ENCODE peak calls at places on chromosomes 5 and 9, in eight cellular contexts. X is lower lobe of right lung, O is PC-9, J is endodermal cell, H is fibroblast of lung, Q is PC-3, C is keratinocyte, R is body of pancreas. G is an unnamed sample.

GRCh38 chr5:53359906-53360305 is 120.5 kb upstream of the FST start:
- DNase-seq in J (no peak), H (no peak), C (no peak), X (no peak), O (no peak), Q (peak; percentile 79), R (no peak), G (peak; percentile 74)

GRCh38 chr9:104572612-104573011 is 3.6 kb downstream of the OR13C8 start:
- DNase-seq in C (no peak), J (no peak), O (no peak), Q (no peak), X (no peak), H (no peak), R (no peak), G (no peak)

GRCh38 chr5:107389130-107389553 is 281.6 kb downstream of the EFNA5 start:
- DNase-seq in H (peak; percentile 57), O (peak; percentile 41), X (no peak), C (no peak), Q (peak; percentile 87), R (no peak), J (no peak), G (peak; percentile 51)

GRCh38 chr5:134524219-134524825 is 1.1 kb upstream of the JADE2 start:
- DNase-seq in Q (peak; percentile 69), H (peak; percentile 82), J (peak; percentile 95), C (no peak), X (peak; percentile 90), R (peak; percentile 91), O (peak; percentile 85), G (peak; percentile 72)

GRCh38 chr5:114702111-114702510 is 340.2 kb downstream of the KCNN2 start:
- DNase-seq in J (no peak), C (no peak), Q (no peak), R (no peak), O (no peak), H (no peak), X (no peak), G (no peak)

GRCh38 chr5:17292434-17293015 is 75.1 kb downstream of the BASP1 start:
- DNase-seq in J (no peak), R (no peak), C (no peak), O (no peak), H (no peak), Q (no peak), X (no peak), G (no peak)

GRCh38 chr9:19336166-19336565 is 43.9 kb downstream of the RPS6 start:
- DNase-seq in R (no peak), H (no peak), Q (no peak), X (no peak), J (no peak), C (no peak), O (no peak), G (no peak)

GRCh38 chr5:115557667-115558387 is 13.3 kb upstream of the FEM1C start:
- DNase-seq in H (no peak), C (no peak), J (no peak), R (peak; percentile 63), O (no peak), Q (no peak), X (no peak), G (no peak)

GRCh38 chr5:177195307-177195952 is 61.9 kb downstream of the NSD1 start:
- DNase-seq in R (no peak), X (no peak), Q (no peak), C (no peak), O (no peak), H (no peak), J (no peak), G (no peak)

GRCh38 chr9:124257865-124258764 is at the start of gene NEK6:
- DNase-seq in H (peak; percentile 62), J (peak; percentile 83), X (peak; percentile 73), R (peak; percentile 36), C (no peak), Q (peak; percentile 31), O (no peak), G (peak; percentile 47)

GRCh38 chr5:158153508-158153907 is 294.6 kb upstream of the CLINT1 start:
- DNase-seq in C (no peak), O (no peak), X (no peak), H (no peak), Q (no peak), J (no peak), R (no peak), G (no peak)

GRCh38 chr5:157618366-157618765 is 33.9 kb downstream of the SOX30 start:
- DNase-seq in H (no peak), J (no peak), Q (no peak), C (no peak), X (no peak), R (no peak), O (no peak), G (no peak)

GRCh38 chr5:59040007-59040803 is 457.3 kb downstream of the RAB3C start:
- DNase-seq in C (no peak), X (no peak), O (no peak), R (no peak), J (no peak), H (peak; percentile 81), Q (no peak), G (no peak)

GRCh38 chr5:155275214-155275613 is 261.7 kb downstream of the KIF4B start:
- DNase-seq in C (no peak), R (no peak), O (no peak), H (no peak), X (no peak), Q (no peak), J (peak; percentile 54), G (no peak)

GRCh38 chr5:160310910-160311295 is 1.5 kb downstream of the CCNJL start:
- DNase-seq in Q (no peak), C (no peak), J (peak; percentile 65), X (no peak), R (no peak), H (no peak), O (no peak), G (no peak)

GRCh38 chr5:38434981-38435710 is 121.3 kb downstream of the LIFR start:
- DNase-seq in C (no peak), X (no peak), J (no peak), Q (no peak), H (peak; percentile 55), O (no peak), R (no peak), G (no peak)

GRCh38 chr9:18077941-18078678 is 395.8 kb upstream of the ADAMTSL1 start:
- DNase-seq in X (no peak), Q (peak; percentile 69), R (no peak), O (no peak), H (no peak), J (no peak), C (no peak), G (peak; percentile 21)

GRCh38 chr5:37045703-37046102 is 169.1 kb downstream of the NIPBL start:
- DNase-seq in O (no peak), R (no peak), Q (no peak), X (no peak), H (no peak), J (no peak), C (no peak), G (no peak)

GRCh38 chr9:119268985-119269384 is 100.2 kb downstream of the BRINP1 start:
- DNase-seq in R (no peak), X (no peak), Q (no peak), J (no peak), C (no peak), O (no peak), H (no peak), G (peak; percentile 48)

GRCh38 chr5:179908528-179908927 is 831 bp upstream of the TBC1D9B start:
- DNase-seq in J (peak; percentile 89), R (no peak), O (no peak), C (no peak), X (no peak), H (no peak), Q (no peak), G (no peak)

GRCh38 chr9:1100945-1101344 is 50.8 kb downstream of the DMRT2 start:
- DNase-seq in C (no peak), O (no peak), H (peak; percentile 28), X (no peak), R (peak; percentile 55), J (peak; percentile 66), Q (peak; percentile 65), G (peak; percentile 9)

GRCh38 chr5:153802419-153802818 is 236.3 kb downstream of the FAM114A2 start:
- DNase-seq in X (no peak), C (no peak), R (no peak), H (no peak), J (no peak), O (no peak), Q (no peak), G (no peak)

DNA sequence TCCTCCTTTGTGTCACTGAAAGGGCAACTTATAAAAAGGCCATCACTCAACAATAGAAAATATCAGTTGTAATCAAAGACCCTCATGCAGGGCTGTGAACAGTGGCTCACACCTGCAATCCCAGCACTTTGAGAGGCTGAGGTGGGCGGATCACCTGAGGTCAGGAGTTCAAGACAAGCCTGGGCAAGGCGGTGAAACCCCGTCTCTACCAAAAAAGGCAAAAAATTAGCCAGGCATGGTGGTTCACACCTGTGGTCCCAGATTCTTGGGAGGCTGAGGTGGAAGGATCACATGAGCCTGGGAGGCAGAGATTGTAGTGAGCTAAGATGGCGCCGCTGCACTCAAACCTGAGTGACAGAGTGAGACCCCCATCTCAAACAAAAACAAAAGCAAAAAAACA is 24.7 kb downstream of the GLDC start:
- DNase-seq in J (no peak), X (no peak), H (no peak), R (no peak), C (no peak), Q (no peak), O (no peak), G (no peak)
- H3K4me1 ChIP-seq in J (peaks cover 3% of the 10 kb centered on the region), X (no peaks in the 10 kb centered on the region), H (no peaks in the 10 kb centered on the region), R (no peaks in the 10 kb centered on the region), C (no peaks in the 10 kb centered on the region), Q (no peaks in the 10 kb centered on the region), O (no peaks in the 10 kb centered on the region), G (no peaks in the 10 kb centered on the region)

GRCh38 chr5:11037080-11037479 is 276.0 kb upstream of the DAP start:
- DNase-seq in J (no peak), C (no peak), O (no peak), X (no peak), H (no peak), R (peak; percentile 29), Q (no peak), G (no peak)
- H3K4me1 ChIP-seq in J (no peaks in the 10 kb centered on the region), C (no peaks in the 10 kb centered on the region), O (no peaks in the 10 kb centered on the region), X (no peaks in the 10 kb centered on the region), H (no peaks in the 10 kb centered on the region), R (peaks cover 15% of the 10 kb centered on the region), Q (no peaks in the 10 kb centered on the region), G (no peaks in the 10 kb centered on the region)

GRCh38 chr9:14345586-14346237 is 31.8 kb upstream of the NFIB start:
- DNase-seq in R (no peak), O (no peak), Q (no peak), H (no peak), C (no peak), J (peak; percentile 80), X (no peak), G (no peak)
- H3K4me1 ChIP-seq in R (peaks cover 47% of the 10 kb centered on the region), O (no peaks in the 10 kb centered on the region), Q (peaks cover 3% of the 10 kb centered on the region), H (no peaks in the 10 kb centered on the region), C (peaks cover 54% of the 10 kb centered on the region), J (peaks cover 11% of the 10 kb centered on the region), X (peaks cover 19% of the 10 kb centered on the region), G (peaks cover 53% of the 10 kb centered on the region)

DNA sequence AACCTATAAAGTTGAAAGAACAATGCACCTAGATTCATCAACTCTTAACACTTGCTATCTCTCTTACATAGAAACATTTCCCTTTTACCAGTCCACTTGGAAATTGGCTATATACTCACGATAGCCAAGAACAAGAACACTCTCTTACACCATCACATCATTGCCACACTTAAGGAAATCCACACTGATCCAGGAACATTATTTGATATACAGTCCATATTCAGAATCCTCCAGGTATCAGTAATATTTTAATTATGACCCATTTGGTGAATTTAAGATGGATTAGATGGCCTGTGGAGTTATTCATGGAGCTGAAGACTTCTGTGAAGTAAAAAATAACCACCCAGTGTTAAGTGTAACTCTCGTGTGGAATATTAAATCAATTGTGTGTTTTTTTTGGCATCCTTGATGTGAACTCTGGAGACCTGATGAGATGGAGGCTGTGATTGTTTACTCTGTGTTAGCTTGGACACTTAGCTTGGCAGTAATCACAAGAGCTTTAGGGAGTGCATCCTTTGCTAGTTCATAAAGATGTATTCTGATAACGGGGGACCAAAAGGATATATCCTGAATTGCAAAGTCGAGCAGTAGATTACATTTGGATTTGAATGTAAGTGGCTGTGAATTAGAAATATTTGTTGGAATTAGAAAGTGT is 52.0 kb upstream of the ABL1 start:
- DNase-seq in Q (no peak), H (no peak), R (no peak), C (no peak), O (no peak), X (no peak), J (no peak), G (no peak)
- H3K4me1 ChIP-seq in Q (no peaks in the 10 kb centered on the region), H (peaks cover 38% of the 10 kb centered on the region), R (peaks cover 27% of the 10 kb centered on the region), C (peaks cover 14% of the 10 kb centered on the region), O (no peaks in the 10 kb centered on the region), X (peaks cover 25% of the 10 kb centered on the region), J (no peaks in the 10 kb centered on the region), G (no peaks in the 10 kb centered on the region)